ENCODE peak calls at places on chromosomes 4 and X, in eight cellular contexts. A, K, I, G, L, N, U and T are unnamed samples.
A peak's percentile ranks its signal among the peaks of the same experiment; 100 is the strongest.

GRCh38 chr4:27009539-27009938 is 148.9 kb downstream of the STIM2 start:
- DNase-seq in A (no peak), K (no peak), I (no peak), G (no peak), L (no peak), N (no peak), U (no peak), T (no peak)

GRCh38 chr4:152352645-152353116 is 183.2 kb downstream of the FBXW7 start:
- DNase-seq in A (peak; percentile 84), K (peak; percentile 26), I (peak; percentile 30), G (no peak), L (no peak), N (peak; percentile 61), U (peak; percentile 63), T (no peak)

GRCh38 chr4:20391224-20391623 is 139.5 kb downstream of the SLIT2 start:
- DNase-seq in A (no peak), K (no peak), I (no peak), G (no peak), L (no peak), N (no peak), U (no peak), T (no peak)

GRCh38 chr4:144399927-144400326 is 246.0 kb upstream of the HHIP start:
- DNase-seq in A (peak; percentile 80), K (no peak), I (no peak), G (no peak), L (no peak), N (no peak), U (no peak), T (no peak)

GRCh38 chr4:110305455-110305854 is 107.0 kb upstream of the ELOVL6 start:
- DNase-seq in A (no peak), K (no peak), I (no peak), G (no peak), L (no peak), N (no peak), U (no peak), T (no peak)

GRCh38 chr4:100593933-100594332 is 76.1 kb upstream of the EMCN start:
- DNase-seq in A (no peak), K (no peak), I (no peak), G (no peak), L (no peak), N (no peak), U (no peak), T (no peak)

GRCh38 chrX:39674771-39675553 is 422.8 kb downstream of the BCOR start:
- DNase-seq in A (no peak), K (no peak), I (no peak), G (no peak), L (no peak), N (no peak), U (no peak), T (no peak)

GRCh38 chrX:129779747-129780146 is at the start of gene SASH3:
- DNase-seq in A (no peak), K (no peak), I (peak; percentile 84), G (peak; percentile 38), L (no peak), N (no peak), U (peak; percentile 70), T (no peak)

GRCh38 chr4:125314676-125315570 is at the start of gene FAT4:
- DNase-seq in A (peak; percentile 88), K (peak; percentile 86), I (peak; percentile 93), G (peak; percentile 83), L (no peak), N (peak; percentile 96), U (peak; percentile 98), T (peak; percentile 72)

GRCh38 chr4:93065790-93066189 is 762.0 kb downstream of the GRID2 start:
- DNase-seq in A (no peak), K (no peak), I (no peak), G (no peak), L (no peak), N (no peak), U (no peak), T (no peak)

GRCh38 chr4:113026556-113026955 is 22.9 kb upstream of the ANK2 start:
- DNase-seq in A (no peak), K (no peak), I (no peak), G (no peak), L (no peak), N (no peak), U (no peak), T (no peak)

GRCh38 chrX:51893931-51894696 is 691 bp downstream of the MAGED1 start:
- DNase-seq in A (peak; percentile 7), K (peak; percentile 65), I (no peak), G (no peak), L (no peak), N (peak; percentile 71), U (peak; percentile 37), T (no peak)

GRCh38 chr4:184792334-184792733 is 33.4 kb downstream of the ACSL1 start:
- DNase-seq in A (no peak), K (no peak), I (no peak), G (no peak), L (no peak), N (no peak), U (no peak), T (no peak)

GRCh38 chr4:38237139-38237538 is 276.9 kb downstream of the PTTG2 start:
- DNase-seq in A (no peak), K (peak; percentile 41), I (no peak), G (no peak), L (no peak), N (no peak), U (no peak), T (no peak)

GRCh38 chrX:134524181-134524580 is 64.2 kb downstream of the HPRT1 start:
- DNase-seq in A (no peak), K (no peak), I (no peak), G (no peak), L (no peak), N (no peak), U (no peak), T (no peak)

GRCh38 chr4:27270435-27270834 is 409.8 kb downstream of the STIM2 start:
- DNase-seq in A (no peak), K (no peak), I (no peak), G (no peak), L (no peak), N (no peak), U (no peak), T (no peak)

GRCh38 chrX:22652596-22652995 is 347.2 kb upstream of the DDX53 start:
- DNase-seq in A (peak; percentile 27), K (no peak), I (no peak), G (no peak), L (no peak), N (no peak), U (no peak), T (no peak)

GRCh38 chr4:6360385-6360784 is 90.7 kb downstream of the WFS1 start:
- DNase-seq in A (no peak), K (no peak), I (no peak), G (no peak), L (no peak), N (no peak), U (no peak), T (no peak)

GRCh38 chr4:7732263-7732662 is 207.4 kb downstream of the AFAP1 start:
- DNase-seq in A (no peak), K (no peak), I (no peak), G (no peak), L (no peak), N (no peak), U (no peak), T (no peak)

GRCh38 chrX:150018931-150019331 is 80.6 kb upstream of the EOLA2 start:
- DNase-seq in A (no peak), K (no peak), I (no peak), G (no peak), L (no peak), N (no peak), U (no peak), T (no peak)
- TF ChIP-seq CTCF in A (no peak), K (no peak), I (no peak), G (no peak), L (no peak), N (no peak), U (no peak), T (no peak)

DNA sequence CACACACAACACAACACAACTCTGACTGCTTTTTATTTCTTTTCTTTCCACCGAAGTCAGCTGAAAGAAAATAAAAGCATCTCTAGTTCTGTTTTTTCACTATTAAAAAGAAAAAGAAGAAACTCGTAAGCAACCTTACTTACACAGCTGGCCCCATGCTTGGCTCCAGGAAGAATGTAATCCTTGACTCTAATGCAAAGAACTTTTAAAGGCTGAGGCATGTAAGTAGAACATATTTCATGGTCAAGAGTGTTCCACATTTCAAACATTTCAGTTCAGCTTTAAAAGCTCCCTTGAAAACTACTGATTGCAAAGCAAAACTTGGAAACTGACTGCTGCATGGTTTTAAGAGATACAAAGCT is 648 bp downstream of the GASK1B start:
- DNase-seq in A (no peak), K (no peak), I (no peak), G (no peak), L (no peak), N (no peak), U (no peak), T (no peak)
- H3K27ac ChIP-seq in A (peak overlapping the region; percentile 60), K (no peak overlapping the region), I (no peak overlapping the region), G (peak overlapping the region; percentile 88), L (no peak overlapping the region), N (peak overlapping the region; percentile 81), U (peak overlapping the region; percentile 92), T (no peak overlapping the region)

DNA sequence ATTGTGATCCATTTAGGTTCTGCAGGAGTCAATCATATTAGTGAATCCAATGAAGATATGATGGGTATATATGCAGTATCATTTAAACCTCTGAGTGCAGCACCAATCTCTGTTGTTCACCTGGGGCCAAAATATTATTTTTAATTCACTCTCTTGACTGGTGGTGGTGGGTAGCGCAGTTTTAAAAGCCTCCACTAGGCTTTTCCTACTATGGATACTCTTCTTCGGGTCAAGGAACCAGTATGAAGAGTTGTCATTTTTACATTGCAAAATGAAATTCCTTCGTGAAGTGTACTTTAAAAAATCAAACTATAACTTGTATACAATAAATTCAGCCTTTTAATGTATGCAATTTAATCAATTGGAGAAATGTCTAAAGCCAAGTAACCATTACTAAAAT is 56.5 kb downstream of the QRFPR start:
- DNase-seq in A (no peak), K (no peak), I (no peak), G (no peak), L (no peak), N (no peak), U (no peak), T (no peak)
- TF ChIP-seq CTCF in A (no peak), K (no peak), I (no peak), G (no peak), L (no peak), N (no peak), U (no peak), T (no peak)

GRCh38 chr4:127212269-127212580 is 420.5 kb upstream of the INTU start:
- DNase-seq in A (no peak), K (no peak), I (no peak), G (no peak), L (no peak), N (no peak), U (no peak), T (no peak)
- H3K27ac ChIP-seq in A (no peak overlapping the region), K (no peak overlapping the region), I (no peak overlapping the region), G (peak overlapping the region; percentile 8), L (no peak overlapping the region), N (peak overlapping the region; percentile 31), U (peak overlapping the region; percentile 51), T (no peak overlapping the region)

GRCh38 chrX:56800801-56801200 is 71.8 kb downstream of the NBDY start:
- DNase-seq in A (no peak), K (no peak), I (peak; percentile 15), G (no peak), L (peak; percentile 4), N (no peak), U (no peak), T (peak; percentile 63)
- TF ChIP-seq CTCF in A (no peak), K (no peak), I (no peak), G (no peak), L (no peak), N (no peak), U (no peak), T (no peak)

GRCh38 chr4:146371812-146372211 is 149.9 kb downstream of the SLC10A7 start:
- DNase-seq in A (no peak), K (no peak), I (no peak), G (no peak), L (no peak), N (no peak), U (no peak), T (no peak)
- H3K27ac ChIP-seq in A (no peak overlapping the region), K (no peak overlapping the region), I (no peak overlapping the region), G (no peak overlapping the region), L (no peak overlapping the region), N (no peak overlapping the region), U (no peak overlapping the region), T (no peak overlapping the region)